ENCODE peak calls at places on chromosomes 16 and 17, in eight cellular contexts. X is CD8-positive, alpha-beta T cell; D is adrenal gland; W is dorsolateral prefrontal cortex; I is posterior cingulate gyrus; V is NCI-H1694 treated with DMSO at 0.1 percent for 48 hours; Q is DMS153; B is GM13977. C is an unnamed sample.

GRCh38 chr16:1152651-1153259 is at the start of gene CACNA1H:
- DNase-seq in X (peak; percentile 32), D (peak; percentile 71), W (no peak), I (peak; percentile 25), V (no peak), Q (no peak), B (peak; percentile 82), C (no peak)

GRCh38 chr17:7021993-7022778 is 664 bp upstream of the BCL6B start:
- DNase-seq in X (peak; percentile 76), D (peak; percentile 81), W (peak; percentile 50), I (peak; percentile 78), V (peak; percentile 47), Q (peak; percentile 28), B (peak; percentile 91), C (peak; percentile 59)

GRCh38 chr17:76598004-76598439 is 12.4 kb upstream of the ST6GALNAC2 start:
- DNase-seq in X (no peak), D (no peak), W (peak; percentile 22), I (peak; percentile 37), V (peak; percentile 46), Q (peak; percentile 87), B (no peak), C (no peak)

GRCh38 chr17:39239640-39240314 is 14.0 kb upstream of the STAC2 start:
- DNase-seq in X (peak; percentile 56), D (no peak), W (no peak), I (no peak), V (no peak), Q (peak; percentile 53), B (peak; percentile 74), C (no peak)

GRCh38 chr16:21565816-21566669 is 33.3 kb upstream of the METTL9 start:
- DNase-seq in X (no peak), D (no peak), W (no peak), I (no peak), V (no peak), Q (no peak), B (no peak), C (no peak)

GRCh38 chr17:1713160-1713877 is 3.1 kb upstream of the TLCD2 start:
- DNase-seq in X (no peak), D (no peak), W (no peak), I (no peak), V (no peak), Q (no peak), B (no peak), C (no peak)

GRCh38 chr16:228917-229730 is at the start of gene LUC7L:
- DNase-seq in X (peak; percentile 83), D (peak; percentile 86), W (peak; percentile 87), I (peak; percentile 90), V (peak; percentile 68), Q (peak; percentile 67), B (peak; percentile 93), C (peak; percentile 80)

GRCh38 chr17:81034779-81035388 is at the start of gene BAIAP2:
- DNase-seq in X (peak; percentile 98), D (peak; percentile 98), W (peak; percentile 99), I (peak; percentile 99), V (peak; percentile 88), Q (peak; percentile 76), B (peak; percentile 100), C (peak; percentile 91)

GRCh38 chr17:15308758-15309157 is 32.6 kb downstream of the TEKT3 start:
- DNase-seq in X (no peak), D (no peak), W (no peak), I (no peak), V (no peak), Q (no peak), B (no peak), C (no peak)

GRCh38 chr17:41734139-41734948 is at the start of gene HAP1:
- DNase-seq in X (no peak), D (peak; percentile 39), W (peak; percentile 47), I (peak; percentile 45), V (no peak), Q (no peak), B (no peak), C (no peak)

GRCh38 chr17:14471052-14471451 is 170.2 kb downstream of the HS3ST3B1 start:
- DNase-seq in X (no peak), D (no peak), W (no peak), I (no peak), V (no peak), Q (peak; percentile 21), B (no peak), C (peak; percentile 91)

GRCh38 chr16:11414815-11415775 is 69.8 kb downstream of the RMI2 start:
- DNase-seq in X (no peak), D (no peak), W (no peak), I (no peak), V (peak; percentile 5), Q (no peak), B (no peak), C (no peak)

GRCh38 chr17:47687748-47688147 is 6.2 kb upstream of the TBKBP1 start:
- DNase-seq in X (no peak), D (peak; percentile 51), W (no peak), I (no peak), V (no peak), Q (no peak), B (no peak), C (peak; percentile 47)

GRCh38 chr16:85479972-85480726 is 133.0 kb upstream of the GSE1 start:
- DNase-seq in X (no peak), D (no peak), W (no peak), I (no peak), V (peak; percentile 66), Q (peak; percentile 69), B (peak; percentile 82), C (no peak)

GRCh38 chr17:83083368-83084201 is 4.2 kb downstream of the METRNL start:
- DNase-seq in X (peak; percentile 47), D (no peak), W (no peak), I (no peak), V (no peak), Q (no peak), B (no peak), C (peak; percentile 99)

C was measured in AG10803.